ENCODE peak calls at places on chromosomes 13 and 19, in seven cellular contexts. One of them, this sample, is unnamed.

GRCh38 chr13:57630661-57631606 is 610 bp upstream of the PCDH17 start:
- DNase-seq in hepatocyte: peak; percentile 35
- DNase-seq in PC-3: peak; percentile 14
- DNase-seq in MM.1S: peak; percentile 6
- DNase-seq in GM23248: peak; percentile 23
- DNase-seq in neural progenitor cell: peak; percentile 37
- DNase-seq in SK-N-SH: peak; percentile 51
- DNase-seq in this sample: no peak

GRCh38 chr19:38617764-38618589 is at the start of gene MAP4K1:
- DNase-seq in hepatocyte: no peak
- DNase-seq in PC-3: no peak
- DNase-seq in MM.1S: peak; percentile 89
- DNase-seq in GM23248: no peak
- DNase-seq in neural progenitor cell: peak; percentile 20
- DNase-seq in SK-N-SH: no peak
- DNase-seq in this sample: peak; percentile 99

GRCh38 chr19:37572203-37572602 is 22.4 kb downstream of the ZNF571 start:
- DNase-seq in hepatocyte: no peak
- DNase-seq in PC-3: no peak
- DNase-seq in MM.1S: no peak
- DNase-seq in GM23248: peak; percentile 55
- DNase-seq in neural progenitor cell: no peak
- DNase-seq in SK-N-SH: no peak
- DNase-seq in this sample: no peak

GRCh38 chr13:100300213-100300612 is 211.3 kb downstream of the PCCA start:
- DNase-seq in hepatocyte: no peak
- DNase-seq in PC-3: no peak
- DNase-seq in MM.1S: no peak
- DNase-seq in GM23248: no peak
- DNase-seq in neural progenitor cell: no peak
- DNase-seq in SK-N-SH: peak; percentile 23
- DNase-seq in this sample: no peak

GRCh38 chr19:17312481-17313113 is 3.2 kb downstream of the DDA1 start:
- DNase-seq in hepatocyte: peak; percentile 7
- DNase-seq in PC-3: no peak
- DNase-seq in MM.1S: no peak
- DNase-seq in GM23248: no peak
- DNase-seq in neural progenitor cell: no peak
- DNase-seq in SK-N-SH: no peak
- DNase-seq in this sample: no peak

GRCh38 chr19:19526581-19527370 is 1.9 kb upstream of the YJEFN3 start:
- DNase-seq in hepatocyte: no peak
- DNase-seq in PC-3: no peak
- DNase-seq in MM.1S: no peak
- DNase-seq in GM23248: no peak
- DNase-seq in neural progenitor cell: no peak
- DNase-seq in SK-N-SH: no peak
- DNase-seq in this sample: peak; percentile 33

GRCh38 chr13:35720690-35721554 is 244.4 kb upstream of the MAB21L1 start:
- DNase-seq in hepatocyte: peak; percentile 78
- DNase-seq in PC-3: peak; percentile 70
- DNase-seq in MM.1S: no peak
- DNase-seq in GM23248: peak; percentile 75
- DNase-seq in neural progenitor cell: peak; percentile 80
- DNase-seq in SK-N-SH: peak; percentile 89
- DNase-seq in this sample: peak; percentile 33

GRCh38 chr13:39767791-39768564 is 112.5 kb downstream of the COG6 start:
- DNase-seq in hepatocyte: no peak
- DNase-seq in PC-3: no peak
- DNase-seq in MM.1S: no peak
- DNase-seq in GM23248: no peak
- DNase-seq in neural progenitor cell: peak; percentile 42
- DNase-seq in SK-N-SH: no peak
- DNase-seq in this sample: peak; percentile 28

GRCh38 chr13:27770809-27771208 is 21.5 kb upstream of the GSX1 start:
- DNase-seq in hepatocyte: peak; percentile 43
- DNase-seq in PC-3: peak; percentile 56
- DNase-seq in MM.1S: peak; percentile 52
- DNase-seq in GM23248: peak; percentile 32
- DNase-seq in neural progenitor cell: peak; percentile 56
- DNase-seq in SK-N-SH: peak; percentile 20
- DNase-seq in this sample: peak; percentile 57

GRCh38 chr19:38892841-38893240 is 6.6 kb downstream of the SIRT2 start:
- DNase-seq in hepatocyte: no peak
- DNase-seq in PC-3: no peak
- DNase-seq in MM.1S: no peak
- DNase-seq in GM23248: no peak
- DNase-seq in neural progenitor cell: no peak
- DNase-seq in SK-N-SH: no peak
- DNase-seq in this sample: no peak

GRCh38 chr13:111909501-111909900 is 157.4 kb upstream of the SOX1 start:
- DNase-seq in hepatocyte: no peak
- DNase-seq in PC-3: no peak
- DNase-seq in MM.1S: no peak
- DNase-seq in GM23248: no peak
- DNase-seq in neural progenitor cell: no peak
- DNase-seq in SK-N-SH: no peak
- DNase-seq in this sample: no peak

GRCh38 chr19:48487944-48488343 is 18.8 kb downstream of the CYTH2 start:
- DNase-seq in hepatocyte: no peak
- DNase-seq in PC-3: peak; percentile 97
- DNase-seq in MM.1S: no peak
- DNase-seq in GM23248: peak; percentile 94
- DNase-seq in neural progenitor cell: no peak
- DNase-seq in SK-N-SH: no peak
- DNase-seq in this sample: no peak

GRCh38 chr13:33606692-33607091 is 211.3 kb upstream of the RFC3 start:
- DNase-seq in hepatocyte: peak; percentile 54
- DNase-seq in PC-3: no peak
- DNase-seq in MM.1S: no peak
- DNase-seq in GM23248: peak; percentile 31
- DNase-seq in neural progenitor cell: peak; percentile 79
- DNase-seq in SK-N-SH: no peak
- DNase-seq in this sample: no peak

GRCh38 chr19:50639121-50640112 is at the start of gene SYT3:
- DNase-seq in hepatocyte: peak; percentile 72
- DNase-seq in PC-3: peak; percentile 33
- DNase-seq in MM.1S: peak; percentile 8
- DNase-seq in GM23248: peak; percentile 72
- DNase-seq in neural progenitor cell: peak; percentile 87
- DNase-seq in SK-N-SH: peak; percentile 95
- DNase-seq in this sample: no peak

GRCh38 chr13:47594833-47595232 is 406.2 kb downstream of the SUCLA2 start:
- DNase-seq in hepatocyte: no peak
- DNase-seq in PC-3: peak; percentile 37
- DNase-seq in MM.1S: no peak
- DNase-seq in GM23248: peak; percentile 9
- DNase-seq in neural progenitor cell: peak; percentile 23
- DNase-seq in SK-N-SH: no peak
- DNase-seq in this sample: peak; percentile 12

GRCh38 chr13:92029641-92030040 is 631.2 kb downstream of the GPC5 start:
- DNase-seq in hepatocyte: no peak
- DNase-seq in PC-3: no peak
- DNase-seq in MM.1S: no peak
- DNase-seq in GM23248: no peak
- DNase-seq in neural progenitor cell: no peak
- DNase-seq in SK-N-SH: no peak
- DNase-seq in this sample: no peak

GRCh38 chr19:51158474-51159129 is 16.5 kb downstream of the SIGLEC7 start:
- DNase-seq in hepatocyte: peak; percentile 47
- DNase-seq in PC-3: peak; percentile 61
- DNase-seq in MM.1S: peak; percentile 37
- DNase-seq in GM23248: peak; percentile 46
- DNase-seq in neural progenitor cell: peak; percentile 69
- DNase-seq in SK-N-SH: peak; percentile 47
- DNase-seq in this sample: peak; percentile 51

GRCh38 chr13:53189162-53189561 is 160.5 kb downstream of the OLFM4 start:
- DNase-seq in hepatocyte: no peak
- DNase-seq in PC-3: no peak
- DNase-seq in MM.1S: no peak
- DNase-seq in GM23248: no peak
- DNase-seq in neural progenitor cell: no peak
- DNase-seq in SK-N-SH: no peak
- DNase-seq in this sample: no peak

GRCh38 chr13:36358352-36358751 is 12.2 kb upstream of the SPART start:
- DNase-seq in hepatocyte: no peak
- DNase-seq in PC-3: no peak
- DNase-seq in MM.1S: no peak
- DNase-seq in GM23248: no peak
- DNase-seq in neural progenitor cell: no peak
- DNase-seq in SK-N-SH: no peak
- DNase-seq in this sample: no peak

GRCh38 chr13:99053636-99054233 is 75.9 kb upstream of the DOCK9 start:
- DNase-seq in hepatocyte: no peak
- DNase-seq in PC-3: no peak
- DNase-seq in MM.1S: no peak
- DNase-seq in GM23248: no peak
- DNase-seq in neural progenitor cell: peak; percentile 23
- DNase-seq in SK-N-SH: no peak
- DNase-seq in this sample: no peak
- H3K79me2 ChIP-seq in hepatocyte: peaks cover 20% of the 10 kb centered on the region
- H3K79me2 ChIP-seq in PC-3: peaks cover 74% of the 10 kb centered on the region
- H3K79me2 ChIP-seq in MM.1S: peaks cover 30% of the 10 kb centered on the region
- H3K79me2 ChIP-seq in GM23248: no peaks in the 10 kb centered on the region
- H3K79me2 ChIP-seq in neural progenitor cell: no peaks in the 10 kb centered on the region
- H3K79me2 ChIP-seq in SK-N-SH: peaks cover 4% of the 10 kb centered on the region
- H3K79me2 ChIP-seq in this sample: peaks cover 18% of the 10 kb centered on the region

GRCh38 chr13:97913206-97913605 is 40.3 kb upstream of the IPO5 start:
- DNase-seq in hepatocyte: no peak
- DNase-seq in PC-3: no peak
- DNase-seq in MM.1S: no peak
- DNase-seq in GM23248: peak; percentile 53
- DNase-seq in neural progenitor cell: no peak
- DNase-seq in SK-N-SH: no peak
- DNase-seq in this sample: no peak
- TF ChIP-seq EZH2phosphoT487 in hepatocyte: no peak
- TF ChIP-seq EZH2phosphoT487 in PC-3: no peak
- TF ChIP-seq EZH2phosphoT487 in MM.1S: no peak
- TF ChIP-seq EZH2phosphoT487 in GM23248: no peak
- TF ChIP-seq EZH2phosphoT487 in neural progenitor cell: no peak
- TF ChIP-seq EZH2phosphoT487 in SK-N-SH: no peak
- TF ChIP-seq EZH2phosphoT487 in this sample: no peak

DNA sequence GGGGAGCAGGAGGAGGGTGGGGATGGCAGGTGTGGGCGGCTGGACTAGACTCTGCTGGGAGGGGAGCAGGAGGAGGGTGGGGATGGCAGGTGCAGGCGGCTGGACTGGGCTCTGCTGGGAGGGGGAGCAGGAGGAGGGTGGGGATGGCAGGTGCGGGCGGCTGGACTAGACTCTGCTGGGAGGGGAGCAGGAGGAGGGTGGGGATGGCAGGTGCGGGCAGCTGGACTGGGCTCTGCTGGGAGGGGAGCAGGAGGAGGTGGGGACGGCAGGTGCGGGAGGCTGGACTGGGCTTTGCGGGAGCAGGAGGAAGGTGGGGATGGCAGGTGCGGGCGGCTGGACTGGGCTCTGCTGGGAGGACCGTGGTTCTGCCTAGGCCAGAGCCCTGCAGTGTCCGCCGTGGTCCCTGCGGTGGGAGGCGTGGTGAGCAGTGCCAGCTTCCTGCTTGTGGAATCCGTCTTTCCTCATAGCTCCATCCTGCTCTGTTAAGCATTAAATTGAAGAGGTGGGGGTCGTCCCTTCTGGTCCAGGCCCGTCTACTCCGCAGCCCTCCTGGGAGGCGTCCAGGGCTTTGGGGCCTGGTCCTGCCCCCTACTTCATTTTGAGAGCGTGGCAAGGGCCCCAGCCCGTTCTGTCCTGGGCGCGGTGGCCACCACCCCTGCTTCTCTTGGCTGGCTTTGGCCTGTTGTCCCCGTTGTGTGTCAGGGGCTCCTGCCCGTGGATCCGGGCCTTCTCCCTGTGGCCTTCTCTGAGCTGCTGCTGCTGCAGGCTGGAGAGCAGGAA is 4.7 kb downstream of the SPPL2B start:
- DNase-seq in hepatocyte: peak; percentile 50
- DNase-seq in PC-3: no peak
- DNase-seq in MM.1S: peak; percentile 80
- DNase-seq in GM23248: no peak
- DNase-seq in neural progenitor cell: no peak
- DNase-seq in SK-N-SH: no peak
- DNase-seq in this sample: peak; percentile 79
- H3K79me2 ChIP-seq in hepatocyte: peaks cover 74% of the 10 kb centered on the region
- H3K79me2 ChIP-seq in PC-3: peaks cover 48% of the 10 kb centered on the region
- H3K79me2 ChIP-seq in MM.1S: peaks cover 97% of the 10 kb centered on the region
- H3K79me2 ChIP-seq in GM23248: peaks cover 85% of the 10 kb centered on the region
- H3K79me2 ChIP-seq in neural progenitor cell: peaks cover 85% of the 10 kb centered on the region
- H3K79me2 ChIP-seq in SK-N-SH: peaks cover 70% of the 10 kb centered on the region
- H3K79me2 ChIP-seq in this sample: peaks cover 56% of the 10 kb centered on the region

DNA sequence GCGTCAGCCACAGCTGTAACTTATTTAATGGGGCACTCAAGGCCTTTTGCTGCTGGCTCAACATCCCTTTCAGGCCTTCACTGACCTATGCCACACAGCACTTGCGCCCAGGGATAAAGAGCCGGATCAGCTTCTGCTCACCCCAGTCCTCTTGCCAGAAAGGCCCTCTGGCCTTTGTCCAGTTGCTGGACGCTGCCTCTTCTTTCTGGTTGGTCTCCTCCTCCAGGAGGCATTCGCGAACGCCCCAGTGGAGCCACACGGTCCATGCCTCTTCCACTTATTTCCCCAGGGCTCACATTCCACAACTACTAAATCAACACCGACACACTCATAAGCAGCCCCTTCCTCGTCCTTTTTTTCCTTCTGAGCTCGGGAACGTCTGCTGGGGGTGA is 3.7 kb upstream of the ZNF329 start:
- DNase-seq in hepatocyte: peak; percentile 58
- DNase-seq in PC-3: no peak
- DNase-seq in MM.1S: no peak
- DNase-seq in GM23248: peak; percentile 75
- DNase-seq in neural progenitor cell: peak; percentile 62
- DNase-seq in SK-N-SH: no peak
- DNase-seq in this sample: no peak
- TF ChIP-seq EZH2phosphoT487 in hepatocyte: no peak
- TF ChIP-seq EZH2phosphoT487 in PC-3: no peak
- TF ChIP-seq EZH2phosphoT487 in MM.1S: no peak
- TF ChIP-seq EZH2phosphoT487 in GM23248: no peak
- TF ChIP-seq EZH2phosphoT487 in neural progenitor cell: no peak
- TF ChIP-seq EZH2phosphoT487 in SK-N-SH: no peak
- TF ChIP-seq EZH2phosphoT487 in this sample: no peak

This sample was measured in OCI-LY7.